ENCODE peak calls at places on chromosomes 1 and 21, in five cellular contexts. One of them, this sample, is unnamed.

GRCh38 chr21:39472211-39472610 is 20.4 kb downstream of the SH3BGR start:
- DNase-seq in IMR-90: no peak
- DNase-seq in H9: no peak
- DNase-seq in neuronal stem cell: no peak
- DNase-seq in mesenchymal stem cell: no peak
- DNase-seq in this sample: no peak

GRCh38 chr1:59408608-59409007 is 111.7 kb downstream of the FGGY start:
- DNase-seq in IMR-90: peak
- DNase-seq in H9: no peak
- DNase-seq in neuronal stem cell: no peak
- DNase-seq in mesenchymal stem cell: no peak
- DNase-seq in this sample: peak

GRCh38 chr1:179870870-179871269 is 6.7 kb downstream of the TOR1AIP2 start:
- DNase-seq in IMR-90: no peak
- DNase-seq in H9: no peak
- DNase-seq in neuronal stem cell: no peak
- DNase-seq in mesenchymal stem cell: no peak
- DNase-seq in this sample: no peak

GRCh38 chr1:170402451-170403311 is 129.3 kb upstream of the GORAB start:
- DNase-seq in IMR-90: no peak
- DNase-seq in H9: no peak
- DNase-seq in neuronal stem cell: no peak
- DNase-seq in mesenchymal stem cell: peak
- DNase-seq in this sample: no peak

GRCh38 chr1:49436865-49437264 is 586.9 kb downstream of the AGBL4 start:
- DNase-seq in IMR-90: no peak
- DNase-seq in H9: no peak
- DNase-seq in neuronal stem cell: no peak
- DNase-seq in mesenchymal stem cell: no peak
- DNase-seq in this sample: no peak

GRCh38 chr1:12464627-12465056 is 153.4 kb downstream of the DHRS3 start:
- DNase-seq in IMR-90: peak
- DNase-seq in H9: no peak
- DNase-seq in neuronal stem cell: no peak
- DNase-seq in mesenchymal stem cell: no peak
- DNase-seq in this sample: no peak

GRCh38 chr1:2314297-2314802 is 77.0 kb downstream of the MORN1 start:
- DNase-seq in IMR-90: peak
- DNase-seq in H9: peak
- DNase-seq in neuronal stem cell: peak
- DNase-seq in mesenchymal stem cell: peak
- DNase-seq in this sample: peak

GRCh38 chr1:7389201-7389785 is 381.8 kb upstream of the VAMP3 start:
- DNase-seq in IMR-90: peak
- DNase-seq in H9: peak
- DNase-seq in neuronal stem cell: no peak
- DNase-seq in mesenchymal stem cell: peak
- DNase-seq in this sample: no peak

GRCh38 chr1:98099501-98099900 is 178.7 kb upstream of the DPYD start:
- DNase-seq in IMR-90: no peak
- DNase-seq in H9: no peak
- DNase-seq in neuronal stem cell: no peak
- DNase-seq in mesenchymal stem cell: no peak
- DNase-seq in this sample: no peak

GRCh38 chr1:182143825-182144661 is 82.5 kb upstream of the ZNF648 start:
- DNase-seq in IMR-90: peak
- DNase-seq in H9: no peak
- DNase-seq in neuronal stem cell: peak
- DNase-seq in mesenchymal stem cell: peak
- DNase-seq in this sample: peak

GRCh38 chr21:25647632-25648031 is 8.6 kb downstream of the JAM2 start:
- DNase-seq in IMR-90: no peak
- DNase-seq in H9: no peak
- DNase-seq in neuronal stem cell: no peak
- DNase-seq in mesenchymal stem cell: no peak
- DNase-seq in this sample: no peak

GRCh38 chr1:102184477-102184876 is 187.8 kb upstream of the OLFM3 start:
- DNase-seq in IMR-90: no peak
- DNase-seq in H9: no peak
- DNase-seq in neuronal stem cell: no peak
- DNase-seq in mesenchymal stem cell: no peak
- DNase-seq in this sample: no peak

GRCh38 chr1:219304227-219305226 is 130.8 kb downstream of the LYPLAL1 start:
- DNase-seq in IMR-90: peak
- DNase-seq in H9: no peak
- DNase-seq in neuronal stem cell: no peak
- DNase-seq in mesenchymal stem cell: no peak
- DNase-seq in this sample: peak

GRCh38 chr21:21764281-21764680 is 766.1 kb downstream of the NCAM2 start:
- DNase-seq in IMR-90: no peak
- DNase-seq in H9: no peak
- DNase-seq in neuronal stem cell: no peak
- DNase-seq in mesenchymal stem cell: no peak
- DNase-seq in this sample: no peak

GRCh38 chr1:210252621-210253041 is 20.0 kb downstream of the SERTAD4 start:
- DNase-seq in IMR-90: no peak
- DNase-seq in H9: peak
- DNase-seq in neuronal stem cell: peak
- DNase-seq in mesenchymal stem cell: peak
- DNase-seq in this sample: peak

GRCh38 chr1:81371864-81372263 is 428.9 kb upstream of the ADGRL2 start:
- DNase-seq in IMR-90: no peak
- DNase-seq in H9: no peak
- DNase-seq in neuronal stem cell: no peak
- DNase-seq in mesenchymal stem cell: no peak
- DNase-seq in this sample: no peak

GRCh38 chr1:172135076-172135672 is 285.3 kb upstream of the C1orf105 start:
- DNase-seq in IMR-90: no peak
- DNase-seq in H9: no peak
- DNase-seq in neuronal stem cell: no peak
- DNase-seq in mesenchymal stem cell: peak
- DNase-seq in this sample: peak

GRCh38 chr1:177873238-177873637 is 96.6 kb downstream of the SEC16B start:
- DNase-seq in IMR-90: peak
- DNase-seq in H9: no peak
- DNase-seq in neuronal stem cell: no peak
- DNase-seq in mesenchymal stem cell: peak
- DNase-seq in this sample: peak

GRCh38 chr21:30695956-30696355 is 22.6 kb downstream of the KRTAP21-3 start:
- DNase-seq in IMR-90: no peak
- DNase-seq in H9: no peak
- DNase-seq in neuronal stem cell: no peak
- DNase-seq in mesenchymal stem cell: no peak
- DNase-seq in this sample: no peak

GRCh38 chr1:14881775-14882672 is 271.5 kb upstream of the TMEM51 start:
- DNase-seq in IMR-90: peak
- DNase-seq in H9: no peak
- DNase-seq in neuronal stem cell: no peak
- DNase-seq in mesenchymal stem cell: peak
- DNase-seq in this sample: no peak

GRCh38 chr1:66489146-66489545 is 44.8 kb upstream of the SGIP1 start:
- DNase-seq in IMR-90: peak
- DNase-seq in H9: no peak
- DNase-seq in neuronal stem cell: no peak
- DNase-seq in mesenchymal stem cell: peak
- DNase-seq in this sample: no peak

GRCh38 chr1:202223110-202223834 is 29.7 kb downstream of the LGR6 start:
- DNase-seq in IMR-90: no peak
- DNase-seq in H9: no peak
- DNase-seq in neuronal stem cell: no peak
- DNase-seq in mesenchymal stem cell: no peak
- DNase-seq in this sample: no peak

DNA sequence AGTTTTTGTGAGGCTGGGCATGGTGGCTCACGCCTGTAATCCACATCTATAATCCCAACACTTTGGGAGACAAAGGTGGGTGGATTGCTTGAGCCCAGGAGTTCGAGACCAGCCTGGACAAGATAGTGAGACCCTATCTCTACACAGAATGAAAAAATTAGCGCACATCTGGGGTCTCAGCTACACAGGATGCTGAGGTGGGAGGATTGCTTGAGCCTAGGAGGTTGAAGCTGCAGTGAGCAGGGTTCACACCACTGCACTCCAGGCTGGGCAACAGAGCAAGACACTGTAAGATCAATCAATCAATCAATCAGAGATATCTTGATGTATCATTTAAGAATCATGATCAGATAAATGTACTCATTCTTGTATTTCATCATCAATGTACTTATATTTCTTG is 7.1 kb downstream of the ZYG11B start:
- DNase-seq in IMR-90: no peak
- DNase-seq in H9: no peak
- DNase-seq in neuronal stem cell: no peak
- DNase-seq in mesenchymal stem cell: no peak
- DNase-seq in this sample: no peak
- H4K8ac ChIP-seq in IMR-90: no peak
- H4K8ac ChIP-seq in H9: no peak
- H4K8ac ChIP-seq in neuronal stem cell: no peak
- H4K8ac ChIP-seq in mesenchymal stem cell: no peak
- H4K8ac ChIP-seq in this sample: no peak

GRCh38 chr1:168920456-168921094 is 185.9 kb upstream of the ATP1B1 start:
- DNase-seq in IMR-90: peak
- DNase-seq in H9: no peak
- DNase-seq in neuronal stem cell: no peak
- DNase-seq in mesenchymal stem cell: peak
- DNase-seq in this sample: no peak

GRCh38 chr1:168918860-168919741 is 187.4 kb upstream of the ATP1B1 start:
- DNase-seq in IMR-90: no peak
- DNase-seq in H9: no peak
- DNase-seq in neuronal stem cell: peak
- DNase-seq in mesenchymal stem cell: no peak
- DNase-seq in this sample: peak

GRCh38 chr1:168913711-168914463 is 184.9 kb upstream of the DPT start:
- DNase-seq in IMR-90: no peak
- DNase-seq in H9: peak
- DNase-seq in neuronal stem cell: no peak
- DNase-seq in mesenchymal stem cell: no peak
- DNase-seq in this sample: no peak

GRCh38 chr1:168917796-168918195 is 188.7 kb upstream of the ATP1B1 start:
- DNase-seq in IMR-90: no peak
- DNase-seq in H9: no peak
- DNase-seq in neuronal stem cell: no peak
- DNase-seq in mesenchymal stem cell: no peak
- DNase-seq in this sample: no peak

GRCh38 chr1:168917309-168917708 is 188.3 kb upstream of the DPT start:
- DNase-seq in IMR-90: no peak
- DNase-seq in H9: no peak
- DNase-seq in neuronal stem cell: no peak
- DNase-seq in mesenchymal stem cell: no peak
- DNase-seq in this sample: peak
- H2BK15ac ChIP-seq in IMR-90: no peak
- H2BK15ac ChIP-seq in H9: no peak
- H2BK15ac ChIP-seq in neuronal stem cell: no peak
- H2BK15ac ChIP-seq in mesenchymal stem cell: no peak
- H2BK15ac ChIP-seq in this sample: no peak

GRCh38 chr1:156282479-156283222 is at the start of gene SMG5:
- DNase-seq in IMR-90: peak
- DNase-seq in H9: peak
- DNase-seq in neuronal stem cell: peak
- DNase-seq in mesenchymal stem cell: peak
- DNase-seq in this sample: peak

GRCh38 chr1:156284112-156284511 is at the start of gene TMEM79:
- DNase-seq in IMR-90: no peak
- DNase-seq in H9: no peak
- DNase-seq in neuronal stem cell: no peak
- DNase-seq in mesenchymal stem cell: no peak
- DNase-seq in this sample: no peak

GRCh38 chr1:156281281-156282142 is 1.1 kb downstream of the SMG5 start:
- DNase-seq in IMR-90: peak
- DNase-seq in H9: no peak
- DNase-seq in neuronal stem cell: no peak
- DNase-seq in mesenchymal stem cell: peak
- DNase-seq in this sample: peak

GRCh38 chr1:156279837-156280236 is 2.8 kb downstream of the SMG5 start:
- DNase-seq in IMR-90: no peak
- DNase-seq in H9: no peak
- DNase-seq in neuronal stem cell: no peak
- DNase-seq in mesenchymal stem cell: no peak
- DNase-seq in this sample: no peak

GRCh38 chr1:156282143-156282478 is 514 bp downstream of the SMG5 start:
- DNase-seq in IMR-90: no peak
- DNase-seq in H9: no peak
- DNase-seq in neuronal stem cell: no peak
- DNase-seq in mesenchymal stem cell: no peak
- DNase-seq in this sample: peak
- H4K8ac ChIP-seq in IMR-90: peak
- H4K8ac ChIP-seq in H9: no peak
- H4K8ac ChIP-seq in neuronal stem cell: no peak
- H4K8ac ChIP-seq in mesenchymal stem cell: no peak
- H4K8ac ChIP-seq in this sample: no peak

GRCh38 chr1:247332215-247332900 is 691 bp upstream of the ZNF496 start:
- DNase-seq in IMR-90: peak
- DNase-seq in H9: no peak
- DNase-seq in neuronal stem cell: peak
- DNase-seq in mesenchymal stem cell: peak
- DNase-seq in this sample: peak

GRCh38 chr1:247331172-247331525 is 518 bp downstream of the ZNF496 start:
- DNase-seq in IMR-90: peak
- DNase-seq in H9: peak
- DNase-seq in neuronal stem cell: peak
- DNase-seq in mesenchymal stem cell: peak
- DNase-seq in this sample: peak

GRCh38 chr1:247331526-247332214 is at the start of gene ZNF496:
- DNase-seq in IMR-90: peak
- DNase-seq in H9: peak
- DNase-seq in neuronal stem cell: peak
- DNase-seq in mesenchymal stem cell: peak
- DNase-seq in this sample: peak

GRCh38 chr1:247329097-247329617 is 2.5 kb downstream of the ZNF496 start:
- DNase-seq in IMR-90: no peak
- DNase-seq in H9: no peak
- DNase-seq in neuronal stem cell: no peak
- DNase-seq in mesenchymal stem cell: no peak
- DNase-seq in this sample: no peak

GRCh38 chr1:247330548-247331171 is 1.0 kb downstream of the ZNF496 start:
- DNase-seq in IMR-90: no peak
- DNase-seq in H9: no peak
- DNase-seq in neuronal stem cell: no peak
- DNase-seq in mesenchymal stem cell: peak
- DNase-seq in this sample: peak
- H2BK15ac ChIP-seq in IMR-90: no peak
- H2BK15ac ChIP-seq in H9: no peak
- H2BK15ac ChIP-seq in neuronal stem cell: no peak
- H2BK15ac ChIP-seq in mesenchymal stem cell: peak
- H2BK15ac ChIP-seq in this sample: no peak

GRCh38 chr1:83725735-83726360 is 273.1 kb downstream of the TTLL7 start:
- DNase-seq in IMR-90: no peak
- DNase-seq in H9: no peak
- DNase-seq in neuronal stem cell: no peak
- DNase-seq in mesenchymal stem cell: no peak
- DNase-seq in this sample: peak
- H4K8ac ChIP-seq in IMR-90: no peak
- H4K8ac ChIP-seq in H9: no peak
- H4K8ac ChIP-seq in neuronal stem cell: no peak
- H4K8ac ChIP-seq in mesenchymal stem cell: no peak
- H4K8ac ChIP-seq in this sample: no peak

This sample was measured in mesendoderm.